ENCODE peak calls at places on chromosomes 4 and X, in eight cellular contexts. O is coronary artery; E is stimulated activated CD8-positive, alpha-beta memory T cell treated with anti-CD3 and anti-CD28 coated beads, Interleukin-12 subunit alpha, Interleukin-12 subunit beta, amount 100 ng/mL, for 1 hour; A is ACHN; C is lung microvascular endothelial cell; Z is bronchial epithelial cell; T is SK-N-SH; X is endodermal cell. W is an unnamed sample.

GRCh38 chrX:96721398-96721797 is 36.8 kb downstream of the DIAPH2 start:
- DNase-seq in O (no peak), E (no peak), A (no peak), C (no peak), Z (no peak), T (no peak), X (no peak), W (no peak)

GRCh38 chrX:70132877-70133302 is 357 bp upstream of the IGBP1 start:
- DNase-seq in O (no peak), E (no peak), A (no peak), C (peak; percentile 41), Z (peak; percentile 27), T (no peak), X (no peak), W (no peak)

GRCh38 chr4:143658336-143658735 is 42.1 kb downstream of the FREM3 start:
- DNase-seq in O (no peak), E (no peak), A (no peak), C (no peak), Z (no peak), T (no peak), X (no peak), W (no peak)

GRCh38 chr4:152778656-152779512 is 646 bp downstream of the TIGD4 start:
- DNase-seq in O (no peak), E (peak; percentile 7), A (peak; percentile 23), C (peak; percentile 12), Z (peak; percentile 27), T (peak; percentile 43), X (peak; percentile 62), W (no peak)

GRCh38 chr4:40325406-40326019 is 9.6 kb upstream of the CHRNA9 start:
- DNase-seq in O (no peak), E (peak; percentile 59), A (peak; percentile 61), C (peak; percentile 82), Z (peak; percentile 68), T (peak; percentile 67), X (no peak), W (peak; percentile 58)

GRCh38 chr4:138158746-138159297 is 83.3 kb downstream of the SLC7A11 start:
- DNase-seq in O (no peak), E (no peak), A (peak; percentile 52), C (peak; percentile 74), Z (peak; percentile 81), T (no peak), X (no peak), W (no peak)

GRCh38 chrX:46333550-46333949 is 211.7 kb downstream of the ZNF674 start:
- DNase-seq in O (no peak), E (no peak), A (no peak), C (peak; percentile 32), Z (peak; percentile 85), T (no peak), X (no peak), W (no peak)

GRCh38 chr4:130197946-130198345 is 1102.0 kb downstream of the C4orf33 start:
- DNase-seq in O (no peak), E (no peak), A (no peak), C (no peak), Z (no peak), T (no peak), X (no peak), W (no peak)

GRCh38 chr4:151905197-151905596 is 144.4 kb upstream of the GATB start:
- DNase-seq in O (no peak), E (no peak), A (no peak), C (no peak), Z (no peak), T (no peak), X (no peak), W (no peak)

GRCh38 chr4:52853351-52853750 is 8.8 kb upstream of the RASL11B start:
- DNase-seq in O (no peak), E (no peak), A (no peak), C (no peak), Z (peak; percentile 45), T (no peak), X (no peak), W (no peak)

GRCh38 chr4:87901426-87901825 is 68.7 kb downstream of the MEPE start:
- DNase-seq in O (no peak), E (no peak), A (no peak), C (no peak), Z (no peak), T (peak; percentile 52), X (no peak), W (no peak)